ENCODE peak calls at places on chromosomes 16 and 17, in five cellular contexts. H is pancreas, A is breast epithelium, J is Caco-2, L is esophagus muscularis mucosa. C is an unnamed sample. For H3K4me1, the result is how much of the 10 kb centered on the place peaks cover.

GRCh38 chr16:75256871-75257343 is 5.5 kb upstream of the BCAR1 start:
- DNase-seq in H (no peak), A (no peak), J (no peak), L (no peak), C (peak)

GRCh38 chr16:48059936-48060335 is 95.9 kb downstream of the ABCC12 start:
- DNase-seq in H (no peak), A (no peak), J (no peak), L (no peak), C (no peak)

GRCh38 chr16:22353188-22353919 is 21.1 kb downstream of the CDR2 start:
- DNase-seq in H (no peak), A (no peak), J (peak), L (no peak), C (no peak)

GRCh38 chr17:38922538-38923291 is 2.7 kb upstream of the LASP1NB start:
- DNase-seq in H (peak), A (peak), J (no peak), L (peak), C (no peak)

GRCh38 chr16:84508502-84508901 is 4.0 kb upstream of the MEAK7 start:
- DNase-seq in H (no peak), A (no peak), J (no peak), L (no peak), C (no peak)

GRCh38 chr16:16092925-16093624 is 130.2 kb downstream of the ABCC6 start:
- DNase-seq in H (peak), A (peak), J (no peak), L (no peak), C (no peak)

GRCh38 chr16:57235128-57236092 is 9.6 kb upstream of the ARL2BP start:
- DNase-seq in H (no peak), A (no peak), J (no peak), L (no peak), C (no peak)

GRCh38 chr16:57394444-57394843 is 10.1 kb upstream of the CCL17 start:
- DNase-seq in H (peak), A (peak), J (no peak), L (no peak), C (no peak)

GRCh38 chr16:51151435-51151950 is 423 bp upstream of the SALL1 start:
- DNase-seq in H (peak), A (peak), J (no peak), L (no peak), C (no peak)

GRCh38 chr16:65838001-65838400 is 528.5 kb upstream of the CDH5 start:
- DNase-seq in H (no peak), A (no peak), J (no peak), L (no peak), C (no peak)

GRCh38 chr17:16013943-16014407 is 14.4 kb downstream of the TTC19 start:
- DNase-seq in H (no peak), A (no peak), J (peak), L (no peak), C (no peak)

GRCh38 chr17:43314582-43314981 is 80.8 kb upstream of the RNU2-1 start:
- DNase-seq in H (peak), A (no peak), J (no peak), L (no peak), C (no peak)

GRCh38 chr17:6425407-6425806 is 9.5 kb downstream of the AIPL1 start:
- DNase-seq in H (no peak), A (no peak), J (no peak), L (no peak), C (no peak)

GRCh38 chr16:67893791-67894399 is 841 bp downstream of the PSKH1 start:
- DNase-seq in H (no peak), A (no peak), J (no peak), L (no peak), C (no peak)

GRCh38 chr17:32285770-32286517 is 20.3 kb downstream of the RHBDL3 start:
- DNase-seq in H (no peak), A (no peak), J (no peak), L (no peak), C (no peak)

GRCh38 chr17:28645576-28645939 is 600 bp upstream of the BLTP2 start:
- DNase-seq in H (no peak), A (no peak), J (no peak), L (no peak), C (no peak)

GRCh38 chr16:12398029-12398735 is 405.5 kb downstream of the CPPED1 start:
- DNase-seq in H (no peak), A (no peak), J (no peak), L (no peak), C (no peak)

GRCh38 chr17:13837417-13837816 is 231.9 kb upstream of the COX10 start:
- DNase-seq in H (no peak), A (no peak), J (no peak), L (no peak), C (no peak)

GRCh38 chr16:8867483-8868271 is 1.1 kb downstream of the CARHSP1 start:
- DNase-seq in H (no peak), A (no peak), J (no peak), L (no peak), C (no peak)

GRCh38 chr16:46896314-46896968 is 12.3 kb downstream of the GPT2 start:
- DNase-seq in H (no peak), A (no peak), J (no peak), L (no peak), C (no peak)

GRCh38 chr16:2148714-2149629 is 547 bp downstream of the RAB26 start:
- DNase-seq in H (peak), A (no peak), J (peak), L (no peak), C (no peak)
- TF ChIP-seq CTCF in H (no peak), A (peak), J (no peak), L (no peak), C (no peak)

GRCh38 chr16:2992383-2993081 is 12.3 kb upstream of the PKMYT1 start:
- DNase-seq in H (no peak), A (peak), J (no peak), L (no peak), C (no peak)
- H3K4me1 ChIP-seq in H (under half), A (under half), J (under half), L (under half), C (under half)

GRCh38 chr17:44777394-44778348 is 18.9 kb downstream of the ADAM11 start:
- DNase-seq in H (no peak), A (no peak), J (no peak), L (no peak), C (no peak)

GRCh38 chr17:44778656-44779210 is 19.9 kb downstream of the ADAM11 start:
- DNase-seq in H (peak), A (no peak), J (no peak), L (no peak), C (no peak)

GRCh38 chr17:44780845-44781480 is 22.2 kb downstream of the ADAM11 start:
- DNase-seq in H (no peak), A (no peak), J (no peak), L (no peak), C (no peak)

GRCh38 chr17:44780161-44780560 is 21.4 kb downstream of the ADAM11 start:
- DNase-seq in H (no peak), A (no peak), J (no peak), L (no peak), C (no peak)

GRCh38 chr17:44779211-44780025 is 20.6 kb downstream of the ADAM11 start:
- DNase-seq in H (peak), A (peak), J (peak), L (no peak), C (no peak)
- H3K4me3 ChIP-seq in H (peak), A (peak), J (peak), L (peak), C (peak)

DNA sequence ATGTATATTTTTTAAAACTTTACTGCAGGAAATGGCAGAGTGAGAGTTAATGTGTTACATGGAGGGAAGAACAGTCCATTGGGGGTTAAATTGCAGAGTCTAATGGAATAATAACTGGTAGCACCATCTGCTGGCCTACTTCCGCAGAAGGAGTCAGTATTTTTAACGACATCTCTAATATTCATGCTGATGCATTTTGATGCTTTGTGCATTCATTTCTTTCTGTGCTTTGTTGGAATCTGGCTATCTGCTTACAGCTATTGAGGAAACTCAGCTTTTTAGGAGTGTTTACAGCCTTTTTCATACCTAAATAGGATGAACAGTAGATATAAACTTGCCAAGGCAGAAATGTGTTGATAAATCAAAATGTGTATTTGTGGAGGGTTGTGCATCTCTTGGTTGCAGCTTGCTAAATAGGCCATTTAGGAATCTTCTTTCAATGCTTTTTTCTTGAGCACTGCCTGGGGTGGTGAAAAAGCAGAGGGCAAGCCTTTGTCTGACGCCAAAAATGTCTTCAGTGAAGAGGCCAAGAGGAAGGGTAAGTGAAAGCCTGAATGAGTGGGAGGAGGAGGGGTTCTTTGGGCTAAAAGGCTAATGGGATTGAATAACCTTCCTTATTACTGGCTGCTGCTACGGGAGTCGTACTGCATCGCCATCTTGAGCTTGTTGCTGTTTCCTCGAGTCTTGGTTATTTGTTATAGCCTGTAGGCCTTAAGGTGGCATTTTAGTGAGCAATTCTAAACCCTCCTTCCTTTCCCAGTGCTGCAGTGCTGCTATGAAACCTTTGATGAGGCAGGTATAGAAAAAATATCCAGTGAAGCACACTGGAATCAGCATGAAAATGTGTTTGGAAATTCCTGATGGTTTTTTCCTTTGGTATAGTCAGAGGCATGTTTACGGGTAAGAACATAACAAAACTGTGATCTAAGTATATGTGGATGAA is 153.3 kb downstream of the CHD9 start:
- DNase-seq in H (peak), A (peak), J (peak), L (no peak), C (no peak)
- TF ChIP-seq CTCF in H (peak), A (peak), J (peak), L (peak), C (peak)

DNA sequence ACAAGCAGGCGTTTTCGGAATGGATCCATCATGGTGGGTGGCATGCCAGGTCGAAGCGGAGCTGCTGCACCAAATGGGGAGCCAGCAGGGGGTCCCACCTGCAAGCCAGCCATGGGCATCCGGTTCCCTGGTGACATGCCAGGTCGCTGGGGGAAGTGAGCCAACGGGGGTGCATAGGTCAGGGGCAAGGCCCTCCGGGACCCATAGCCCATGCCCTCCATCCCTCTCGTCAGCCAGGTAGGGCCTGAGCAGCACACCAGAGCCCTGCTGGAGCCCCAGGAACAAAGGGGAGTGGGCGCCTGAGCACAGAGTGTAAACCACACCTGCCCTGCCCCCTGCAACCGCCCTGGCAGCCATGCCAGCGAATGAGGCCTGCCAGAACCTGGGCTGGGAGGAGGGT is 5.0 kb downstream of the SMARCD2 start:
- DNase-seq in H (peak), A (no peak), J (no peak), L (no peak), C (no peak)
- H3K4me1 ChIP-seq in H (under half), A (under half), J (under half), L (half or more), C (under half)

DNA sequence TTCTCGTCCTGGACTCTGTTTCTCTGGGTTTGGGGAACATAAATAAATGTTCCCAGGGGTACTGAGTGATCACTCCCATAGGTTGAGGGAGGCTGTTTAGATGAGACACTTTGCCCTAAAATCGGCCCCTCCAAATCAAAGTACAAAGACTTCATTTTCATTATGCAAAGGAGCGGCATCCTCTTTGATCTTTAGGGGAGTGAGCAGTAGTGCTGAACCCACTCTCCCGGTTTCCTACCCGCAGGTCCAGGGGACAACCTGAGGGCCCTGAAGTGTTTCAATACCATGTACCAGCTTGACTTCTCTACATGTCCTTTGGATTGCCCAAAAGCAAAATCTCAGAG is 3.6 kb downstream of the HOXB6 start:
- DNase-seq in H (no peak), A (no peak), J (no peak), L (no peak), C (no peak)
- H3K4me3 ChIP-seq in H (no peak), A (no peak), J (no peak), L (no peak), C (no peak)

GRCh38 chr16:88613293-88613692 is 25.1 kb upstream of the IL17C start:
- DNase-seq in H (no peak), A (no peak), J (no peak), L (no peak), C (no peak)

GRCh38 chr16:88611220-88611821 is 27.1 kb upstream of the IL17C start:
- DNase-seq in H (no peak), A (no peak), J (no peak), L (no peak), C (no peak)

GRCh38 chr16:88606146-88606757 is 32.1 kb upstream of the IL17C start:
- DNase-seq in H (no peak), A (no peak), J (no peak), L (no peak), C (no peak)

GRCh38 chr16:88608076-88608475 is 30.3 kb upstream of the IL17C start:
- DNase-seq in H (no peak), A (no peak), J (no peak), L (no peak), C (no peak)

GRCh38 chr16:88610080-88610479 is 28.3 kb upstream of the IL17C start:
- DNase-seq in H (no peak), A (no peak), J (no peak), L (no peak), C (no peak)
- TF ChIP-seq CTCF in H (no peak), A (no peak), J (peak), L (no peak), C (no peak)

DNA sequence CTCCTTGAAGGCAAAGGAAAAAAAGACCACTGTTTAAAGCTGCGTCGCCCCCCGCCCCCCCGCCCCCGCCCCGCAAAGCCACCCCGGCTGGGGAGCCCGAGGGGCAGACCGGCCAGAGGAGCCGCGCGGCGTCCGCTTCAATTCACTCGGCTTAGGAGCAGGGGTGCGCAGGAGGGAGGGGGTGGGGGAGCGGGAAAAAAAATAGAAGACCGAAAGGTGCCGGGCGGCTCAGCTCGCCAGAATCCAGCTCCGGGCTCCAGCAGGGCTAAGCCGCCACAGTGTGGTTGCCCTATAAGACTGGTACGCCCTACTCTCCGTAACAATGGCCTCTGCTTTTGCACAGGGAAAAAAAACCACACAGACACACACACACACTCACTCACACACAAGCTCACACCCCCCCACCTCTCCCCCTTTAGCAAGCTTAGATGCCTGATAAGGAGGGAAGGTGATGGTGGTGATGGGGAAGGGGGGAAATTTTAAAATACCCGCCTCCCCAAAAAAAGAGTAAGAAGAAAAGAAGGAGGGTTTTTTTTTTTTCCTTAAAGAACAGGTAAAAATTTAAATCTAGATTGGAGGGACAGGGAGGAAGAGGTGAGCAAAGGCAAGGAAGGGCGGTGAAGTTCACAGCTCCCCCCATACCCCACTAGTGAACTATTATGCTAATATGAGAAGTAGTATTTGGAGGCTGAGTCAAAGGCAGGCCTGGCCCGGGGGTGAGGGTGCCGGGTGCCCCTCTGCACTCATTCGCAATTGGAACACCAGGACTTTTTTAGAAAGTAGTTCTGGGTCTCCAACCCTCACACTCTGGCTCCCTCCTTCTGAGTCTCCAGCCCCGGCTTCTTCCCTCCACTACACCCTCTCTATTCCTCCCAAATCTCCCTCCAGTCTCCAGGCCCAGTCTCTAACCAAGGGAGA is 11.0 kb upstream of the HOXB2 start:
- DNase-seq in H (no peak), A (no peak), J (peak), L (no peak), C (no peak)
- H3K4me1 ChIP-seq in H (under half), A (under half), J (under half), L (half or more), C (under half)

C was measured in thoracic aorta.